ENCODE peak calls at places on chromosomes 12 and 14, in five cellular contexts. One of them, this sample, is unnamed.
A peak's percentile ranks its signal among the peaks of the same experiment; 100 is the strongest.

GRCh38 chr14:92990456-92991430 is 67.8 kb downstream of the CHGA start:
- DNase-seq in lung: no peak
- DNase-seq in heart right ventricle: no peak
- DNase-seq in suprapubic skin: no peak
- DNase-seq in adrenal gland: no peak
- DNase-seq in this sample: peak; percentile 85

GRCh38 chr12:54009171-54010052 is 627 bp downstream of the HOXC8 start:
- DNase-seq in lung: no peak
- DNase-seq in heart right ventricle: no peak
- DNase-seq in suprapubic skin: no peak
- DNase-seq in adrenal gland: peak; percentile 42
- DNase-seq in this sample: no peak

GRCh38 chr14:98175436-98175835 is 1096.6 kb downstream of the BCL11B start:
- DNase-seq in lung: no peak
- DNase-seq in heart right ventricle: no peak
- DNase-seq in suprapubic skin: no peak
- DNase-seq in adrenal gland: no peak
- DNase-seq in this sample: no peak

GRCh38 chr12:116443706-116444589 is 115.2 kb upstream of the MAP1LC3B2 start:
- DNase-seq in lung: no peak
- DNase-seq in heart right ventricle: no peak
- DNase-seq in suprapubic skin: no peak
- DNase-seq in adrenal gland: no peak
- DNase-seq in this sample: no peak

GRCh38 chr12:116159175-116159574 is 118.3 kb downstream of the MED13L start:
- DNase-seq in lung: no peak
- DNase-seq in heart right ventricle: peak; percentile 42
- DNase-seq in suprapubic skin: no peak
- DNase-seq in adrenal gland: no peak
- DNase-seq in this sample: peak; percentile 53

GRCh38 chr12:124299628-124300388 is 4.9 kb downstream of the RFLNA start:
- DNase-seq in lung: no peak
- DNase-seq in heart right ventricle: no peak
- DNase-seq in suprapubic skin: no peak
- DNase-seq in adrenal gland: no peak
- DNase-seq in this sample: no peak

GRCh38 chr12:71038960-71039359 is 118.4 kb upstream of the PTPRR start:
- DNase-seq in lung: no peak
- DNase-seq in heart right ventricle: no peak
- DNase-seq in suprapubic skin: no peak
- DNase-seq in adrenal gland: no peak
- DNase-seq in this sample: no peak

GRCh38 chr14:95482967-95483842 is 33.2 kb downstream of the SYNE3 start:
- DNase-seq in lung: peak; percentile 61
- DNase-seq in heart right ventricle: peak; percentile 73
- DNase-seq in suprapubic skin: peak; percentile 90
- DNase-seq in adrenal gland: peak; percentile 75
- DNase-seq in this sample: peak; percentile 84

GRCh38 chr12:98220636-98221035 is 294.8 kb upstream of the TMPO start:
- DNase-seq in lung: no peak
- DNase-seq in heart right ventricle: no peak
- DNase-seq in suprapubic skin: no peak
- DNase-seq in adrenal gland: no peak
- DNase-seq in this sample: no peak

GRCh38 chr14:68571073-68571703 is 221.7 kb downstream of the ZFP36L1 start:
- DNase-seq in lung: no peak
- DNase-seq in heart right ventricle: no peak
- DNase-seq in suprapubic skin: no peak
- DNase-seq in adrenal gland: no peak
- DNase-seq in this sample: no peak

GRCh38 chr14:68574906-68575305 is 218.0 kb downstream of the ZFP36L1 start:
- DNase-seq in lung: no peak
- DNase-seq in heart right ventricle: no peak
- DNase-seq in suprapubic skin: no peak
- DNase-seq in adrenal gland: peak; percentile 58
- DNase-seq in this sample: no peak

GRCh38 chr14:68574461-68574860 is 218.4 kb downstream of the ZFP36L1 start:
- DNase-seq in lung: no peak
- DNase-seq in heart right ventricle: no peak
- DNase-seq in suprapubic skin: no peak
- DNase-seq in adrenal gland: no peak
- DNase-seq in this sample: no peak

GRCh38 chr14:68571928-68572525 is 220.8 kb downstream of the ZFP36L1 start:
- DNase-seq in lung: no peak
- DNase-seq in heart right ventricle: no peak
- DNase-seq in suprapubic skin: no peak
- DNase-seq in adrenal gland: no peak
- DNase-seq in this sample: no peak

DNA sequence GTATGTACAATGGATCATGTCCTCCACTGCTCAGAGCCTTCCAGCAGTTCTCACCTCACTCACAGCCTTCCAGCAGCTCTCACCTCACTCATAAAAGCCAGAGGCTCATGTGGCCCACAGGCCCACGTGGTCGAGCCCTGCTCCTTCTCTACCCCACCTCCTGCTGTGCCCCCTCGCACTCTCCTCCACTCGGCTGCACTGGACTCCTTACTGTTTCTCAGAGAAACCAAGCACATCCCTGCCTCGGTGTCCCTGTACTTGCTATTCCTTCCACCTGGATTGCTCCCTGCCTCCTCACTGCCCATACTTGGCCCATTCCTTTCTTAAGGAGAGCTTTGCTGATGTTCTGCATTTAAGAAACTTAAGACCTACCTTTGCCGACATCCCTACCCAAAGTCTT is 219.7 kb downstream of the ZFP36L1 start:
- DNase-seq in lung: no peak
- DNase-seq in heart right ventricle: no peak
- DNase-seq in suprapubic skin: no peak
- DNase-seq in adrenal gland: no peak
- DNase-seq in this sample: no peak
- H3K4me1 ChIP-seq in lung: peaks cover 33% of the 10 kb centered on the region
- H3K4me1 ChIP-seq in heart right ventricle: peaks cover 47% of the 10 kb centered on the region
- H3K4me1 ChIP-seq in suprapubic skin: peaks cover 34% of the 10 kb centered on the region
- H3K4me1 ChIP-seq in adrenal gland: peaks cover 4% of the 10 kb centered on the region
- H3K4me1 ChIP-seq in this sample: peaks cover 36% of the 10 kb centered on the region

GRCh38 chr12:109496306-109496705 is 18.9 kb downstream of the UBE3B start:
- DNase-seq in lung: no peak
- DNase-seq in heart right ventricle: no peak
- DNase-seq in suprapubic skin: no peak
- DNase-seq in adrenal gland: no peak
- DNase-seq in this sample: no peak
- H3K36me3 ChIP-seq in lung: peaks cover 39% of the 10 kb centered on the region
- H3K36me3 ChIP-seq in heart right ventricle: no peaks in the 10 kb centered on the region
- H3K36me3 ChIP-seq in suprapubic skin: peaks cover 88% of the 10 kb centered on the region
- H3K36me3 ChIP-seq in adrenal gland: no peaks in the 10 kb centered on the region
- H3K36me3 ChIP-seq in this sample: peaks cover 10% of the 10 kb centered on the region

GRCh38 chr14:52069617-52070431 is 965 bp upstream of the NID2 start:
- DNase-seq in lung: no peak
- DNase-seq in heart right ventricle: peak; percentile 47
- DNase-seq in suprapubic skin: peak; percentile 66
- DNase-seq in adrenal gland: no peak
- DNase-seq in this sample: peak; percentile 53
- H3K4me3 ChIP-seq in lung: no peak overlapping the region
- H3K4me3 ChIP-seq in heart right ventricle: peak overlapping the region; percentile 96
- H3K4me3 ChIP-seq in suprapubic skin: peak overlapping the region; percentile 50
- H3K4me3 ChIP-seq in adrenal gland: peak overlapping the region; percentile 28
- H3K4me3 ChIP-seq in this sample: peak overlapping the region; percentile 61

GRCh38 chr14:24369463-24369862 is 1.5 kb downstream of the NFATC4 start:
- DNase-seq in lung: no peak
- DNase-seq in heart right ventricle: no peak
- DNase-seq in suprapubic skin: no peak
- DNase-seq in adrenal gland: no peak
- DNase-seq in this sample: no peak
- H3K4me1 ChIP-seq in lung: peaks cover 6% of the 10 kb centered on the region
- H3K4me1 ChIP-seq in heart right ventricle: peaks cover 53% of the 10 kb centered on the region
- H3K4me1 ChIP-seq in suprapubic skin: peaks cover 49% of the 10 kb centered on the region
- H3K4me1 ChIP-seq in adrenal gland: peaks cover 11% of the 10 kb centered on the region
- H3K4me1 ChIP-seq in this sample: peaks cover 3% of the 10 kb centered on the region

GRCh38 chr14:75467763-75468162 is 39.9 kb downstream of the JDP2 start:
- DNase-seq in lung: no peak
- DNase-seq in heart right ventricle: no peak
- DNase-seq in suprapubic skin: peak; percentile 50
- DNase-seq in adrenal gland: no peak
- DNase-seq in this sample: no peak
- H3K36me3 ChIP-seq in lung: peaks cover 50% of the 10 kb centered on the region
- H3K36me3 ChIP-seq in heart right ventricle: peaks cover 11% of the 10 kb centered on the region
- H3K36me3 ChIP-seq in suprapubic skin: peaks cover 44% of the 10 kb centered on the region
- H3K36me3 ChIP-seq in adrenal gland: no peaks in the 10 kb centered on the region
- H3K36me3 ChIP-seq in this sample: no peaks in the 10 kb centered on the region

GRCh38 chr12:132560831-132561783 is 49.3 kb downstream of the LRCOL1 start:
- DNase-seq in lung: peak; percentile 53
- DNase-seq in heart right ventricle: peak; percentile 20
- DNase-seq in suprapubic skin: no peak
- DNase-seq in adrenal gland: peak; percentile 52
- DNase-seq in this sample: peak; percentile 78
- H3K4me3 ChIP-seq in lung: peak overlapping the region; percentile 63
- H3K4me3 ChIP-seq in heart right ventricle: peak overlapping the region; percentile 59
- H3K4me3 ChIP-seq in suprapubic skin: peak overlapping the region; percentile 86
- H3K4me3 ChIP-seq in adrenal gland: no peak overlapping the region
- H3K4me3 ChIP-seq in this sample: peak overlapping the region; percentile 95

GRCh38 chr14:54775486-54776100 is 127.0 kb downstream of the GCH1 start:
- DNase-seq in lung: no peak
- DNase-seq in heart right ventricle: no peak
- DNase-seq in suprapubic skin: no peak
- DNase-seq in adrenal gland: no peak
- DNase-seq in this sample: no peak

GRCh38 chr14:54776361-54777001 is 126.1 kb downstream of the GCH1 start:
- DNase-seq in lung: no peak
- DNase-seq in heart right ventricle: peak; percentile 73
- DNase-seq in suprapubic skin: no peak
- DNase-seq in adrenal gland: peak; percentile 41
- DNase-seq in this sample: no peak

GRCh38 chr14:54781080-54781479 is 121.5 kb downstream of the GCH1 start:
- DNase-seq in lung: no peak
- DNase-seq in heart right ventricle: no peak
- DNase-seq in suprapubic skin: no peak
- DNase-seq in adrenal gland: no peak
- DNase-seq in this sample: no peak

GRCh38 chr14:54777395-54777794 is 125.2 kb downstream of the GCH1 start:
- DNase-seq in lung: no peak
- DNase-seq in heart right ventricle: no peak
- DNase-seq in suprapubic skin: no peak
- DNase-seq in adrenal gland: no peak
- DNase-seq in this sample: no peak

GRCh38 chr14:54778618-54779017 is 124.0 kb downstream of the GCH1 start:
- DNase-seq in lung: no peak
- DNase-seq in heart right ventricle: no peak
- DNase-seq in suprapubic skin: no peak
- DNase-seq in adrenal gland: no peak
- DNase-seq in this sample: no peak
- H3K4me1 ChIP-seq in lung: peaks cover 11% of the 10 kb centered on the region
- H3K4me1 ChIP-seq in heart right ventricle: peaks cover 58% of the 10 kb centered on the region
- H3K4me1 ChIP-seq in suprapubic skin: peaks cover 12% of the 10 kb centered on the region
- H3K4me1 ChIP-seq in adrenal gland: no peaks in the 10 kb centered on the region
- H3K4me1 ChIP-seq in this sample: peaks cover 3% of the 10 kb centered on the region

GRCh38 chr14:102076793-102077759 is 9.8 kb downstream of the HSP90AA1 start:
- DNase-seq in lung: no peak
- DNase-seq in heart right ventricle: no peak
- DNase-seq in suprapubic skin: no peak
- DNase-seq in adrenal gland: no peak
- DNase-seq in this sample: no peak

GRCh38 chr14:102080183-102081080 is 6.4 kb downstream of the HSP90AA1 start:
- DNase-seq in lung: no peak
- DNase-seq in heart right ventricle: no peak
- DNase-seq in suprapubic skin: no peak
- DNase-seq in adrenal gland: no peak
- DNase-seq in this sample: no peak

GRCh38 chr14:102079700-102079979 is 7.2 kb downstream of the HSP90AA1 start:
- DNase-seq in lung: no peak
- DNase-seq in heart right ventricle: no peak
- DNase-seq in suprapubic skin: no peak
- DNase-seq in adrenal gland: no peak
- DNase-seq in this sample: no peak

GRCh38 chr14:102078344-102078743 is 8.5 kb downstream of the HSP90AA1 start:
- DNase-seq in lung: no peak
- DNase-seq in heart right ventricle: no peak
- DNase-seq in suprapubic skin: no peak
- DNase-seq in adrenal gland: no peak
- DNase-seq in this sample: no peak

GRCh38 chr14:102078840-102079699 is 7.8 kb downstream of the HSP90AA1 start:
- DNase-seq in lung: no peak
- DNase-seq in heart right ventricle: no peak
- DNase-seq in suprapubic skin: no peak
- DNase-seq in adrenal gland: no peak
- DNase-seq in this sample: no peak
- H3K36me3 ChIP-seq in lung: peaks cover 30% of the 10 kb centered on the region
- H3K36me3 ChIP-seq in heart right ventricle: peaks cover 7% of the 10 kb centered on the region
- H3K36me3 ChIP-seq in suprapubic skin: peaks cover 63% of the 10 kb centered on the region
- H3K36me3 ChIP-seq in adrenal gland: no peaks in the 10 kb centered on the region
- H3K36me3 ChIP-seq in this sample: peaks cover 63% of the 10 kb centered on the region

GRCh38 chr12:10068634-10069033 is 30.2 kb downstream of the CLEC1A start:
- DNase-seq in lung: no peak
- DNase-seq in heart right ventricle: no peak
- DNase-seq in suprapubic skin: no peak
- DNase-seq in adrenal gland: no peak
- DNase-seq in this sample: no peak
- H3K4me3 ChIP-seq in lung: no peak overlapping the region
- H3K4me3 ChIP-seq in heart right ventricle: no peak overlapping the region
- H3K4me3 ChIP-seq in suprapubic skin: no peak overlapping the region
- H3K4me3 ChIP-seq in adrenal gland: no peak overlapping the region
- H3K4me3 ChIP-seq in this sample: no peak overlapping the region